ENCODE peak calls at places on chromosome X, in eight cellular contexts. A, C, Y, F, M, Q, T and E are unnamed samples.
A peak's percentile ranks its signal among the peaks of the same experiment; 100 is the strongest.

GRCh38 chrX:43176686-43177085 is 398.7 kb upstream of the PPP1R2C start:
- DNase-seq in A (no peak), C (no peak), Y (no peak), F (no peak), M (no peak), Q (no peak), T (no peak), E (no peak)

GRCh38 chrX:18146954-18147353 is 73.7 kb downstream of the BEND2 start:
- DNase-seq in A (peak; percentile 51), C (no peak), Y (no peak), F (no peak), M (no peak), Q (no peak), T (peak; percentile 13), E (no peak)

GRCh38 chrX:141619336-141619735 is 29.8 kb downstream of the SPANXA2 start:
- DNase-seq in A (no peak), C (no peak), Y (no peak), F (no peak), M (no peak), Q (no peak), T (no peak), E (no peak)

GRCh38 chrX:103782640-103783039 is 6.0 kb downstream of the PLP1 start:
- DNase-seq in A (no peak), C (no peak), Y (no peak), F (no peak), M (no peak), Q (peak; percentile 81), T (no peak), E (no peak)

GRCh38 chrX:153930011-153930910 is 4.2 kb upstream of the ARHGAP4 start:
- DNase-seq in A (no peak), C (no peak), Y (no peak), F (no peak), M (no peak), Q (no peak), T (no peak), E (no peak)

GRCh38 chrX:104668550-104668949 is 102.6 kb downstream of the IL1RAPL2 start:
- DNase-seq in A (peak; percentile 36), C (no peak), Y (no peak), F (no peak), M (no peak), Q (no peak), T (peak; percentile 14), E (no peak)

GRCh38 chrX:48972214-48973164 is 845 bp upstream of the KCND1 start:
- DNase-seq in A (peak; percentile 41), C (no peak), Y (no peak), F (peak; percentile 62), M (no peak), Q (no peak), T (peak; percentile 55), E (no peak)

GRCh38 chrX:10949541-10949940 is 161.6 kb upstream of the HCCS start:
- DNase-seq in A (no peak), C (peak; percentile 14), Y (no peak), F (no peak), M (no peak), Q (no peak), T (no peak), E (no peak)

GRCh38 chrX:100658936-100659335 is 14.9 kb downstream of the SRPX2 start:
- DNase-seq in A (no peak), C (peak; percentile 56), Y (no peak), F (no peak), M (no peak), Q (no peak), T (no peak), E (no peak)

GRCh38 chrX:17563076-17563475 is 174.2 kb upstream of the SCML1 start:
- DNase-seq in A (peak; percentile 67), C (no peak), Y (no peak), F (no peak), M (no peak), Q (no peak), T (peak; percentile 27), E (no peak)

GRCh38 chrX:123450217-123450616 is 266.1 kb downstream of the GRIA3 start:
- DNase-seq in A (peak; percentile 46), C (no peak), Y (no peak), F (peak; percentile 9), M (no peak), Q (no peak), T (peak; percentile 1), E (no peak)

GRCh38 chrX:148573119-148573518 is 72.7 kb downstream of the AFF2 start:
- DNase-seq in A (no peak), C (no peak), Y (no peak), F (no peak), M (no peak), Q (no peak), T (no peak), E (no peak)

GRCh38 chrX:50941638-50942037 is 31.1 kb downstream of the BMP15 start:
- DNase-seq in A (peak; percentile 12), C (no peak), Y (no peak), F (no peak), M (no peak), Q (no peak), T (no peak), E (no peak)

GRCh38 chrX:13903405-13903804 is 86.5 kb upstream of the GPM6B start:
- DNase-seq in A (no peak), C (no peak), Y (no peak), F (no peak), M (no peak), Q (no peak), T (no peak), E (no peak)

GRCh38 chrX:43676960-43677582 is 21.0 kb downstream of the MAOA start:
- DNase-seq in A (peak; percentile 78), C (no peak), Y (no peak), F (peak; percentile 9), M (no peak), Q (no peak), T (no peak), E (no peak)

GRCh38 chrX:37745354-37745753 is 34.5 kb upstream of the CYBB start:
- DNase-seq in A (peak; percentile 68), C (peak; percentile 12), Y (peak; percentile 14), F (peak; percentile 63), M (no peak), Q (no peak), T (peak; percentile 38), E (no peak)

GRCh38 chrX:48278958-48279357 is 23.8 kb downstream of the SSX1 start:
- DNase-seq in A (peak; percentile 28), C (no peak), Y (no peak), F (no peak), M (no peak), Q (no peak), T (no peak), E (no peak)

GRCh38 chrX:112211459-112211858 is 128.9 kb upstream of the TRPC5 start:
- DNase-seq in A (no peak), C (no peak), Y (no peak), F (no peak), M (no peak), Q (no peak), T (no peak), E (no peak)

GRCh38 chrX:135438734-135439043 is 16.9 kb downstream of the SMIM10L2A start:
- DNase-seq in A (no peak), C (no peak), Y (no peak), F (no peak), M (no peak), Q (no peak), T (no peak), E (no peak)

GRCh38 chrX:67720344-67720743 is 176.5 kb downstream of the AR start:
- DNase-seq in A (no peak), C (no peak), Y (no peak), F (no peak), M (no peak), Q (no peak), T (no peak), E (peak; percentile 16)

GRCh38 chrX:23980063-23980462 is 46.9 kb downstream of the KLHL15 start:
- DNase-seq in A (no peak), C (no peak), Y (no peak), F (no peak), M (no peak), Q (no peak), T (no peak), E (peak; percentile 12)

GRCh38 chrX:11446331-11446730 is 153.1 kb downstream of the AMELX start:
- DNase-seq in A (no peak), C (no peak), Y (no peak), F (no peak), M (no peak), Q (no peak), T (no peak), E (no peak)

GRCh38 chrX:68999351-68999750 is 165.9 kb downstream of the PJA1 start:
- DNase-seq in A (peak; percentile 53), C (no peak), Y (no peak), F (no peak), M (no peak), Q (no peak), T (no peak), E (no peak)

GRCh38 chrX:116490091-116490490 is 27.3 kb upstream of the CT83 start:
- DNase-seq in A (peak; percentile 17), C (no peak), Y (no peak), F (no peak), M (no peak), Q (no peak), T (no peak), E (no peak)

GRCh38 chrX:154829102-154829501 is 5.4 kb downstream of the SMIM9 start:
- DNase-seq in A (no peak), C (no peak), Y (no peak), F (no peak), M (no peak), Q (no peak), T (no peak), E (no peak)

GRCh38 chrX:73525928-73526690 is 36.9 kb upstream of the CHIC1 start:
- DNase-seq in A (no peak), C (no peak), Y (no peak), F (no peak), M (no peak), Q (no peak), T (no peak), E (no peak)

GRCh38 chrX:46404774-46405173 is 140.4 kb downstream of the ZNF674 start:
- DNase-seq in A (no peak), C (no peak), Y (no peak), F (no peak), M (no peak), Q (no peak), T (no peak), E (no peak)

GRCh38 chrX:124736553-124737240 is 390.3 kb downstream of the SH2D1A start:
- DNase-seq in A (no peak), C (no peak), Y (no peak), F (no peak), M (no peak), Q (no peak), T (no peak), E (no peak)

GRCh38 chrX:113059714-113060113 is 219.1 kb upstream of the AMOT start:
- DNase-seq in A (no peak), C (no peak), Y (no peak), F (no peak), M (no peak), Q (no peak), T (no peak), E (no peak)

GRCh38 chrX:11597479-11597878 is 68.2 kb downstream of the ARHGAP6 start:
- DNase-seq in A (no peak), C (no peak), Y (no peak), F (no peak), M (no peak), Q (no peak), T (no peak), E (no peak)

GRCh38 chrX:39931554-39932282 is 166.0 kb downstream of the BCOR start:
- DNase-seq in A (no peak), C (no peak), Y (no peak), F (no peak), M (no peak), Q (no peak), T (no peak), E (no peak)

GRCh38 chrX:137565921-137566745 is at the start of gene ZIC3:
- DNase-seq in A (no peak), C (no peak), Y (no peak), F (peak; percentile 66), M (no peak), Q (peak; percentile 57), T (no peak), E (no peak)

GRCh38 chrX:1292581-1293310 is 24.1 kb downstream of the CSF2RA start:
- DNase-seq in A (no peak), C (no peak), Y (no peak), F (no peak), M (no peak), Q (no peak), T (no peak), E (no peak)